ENCODE peak calls at places on chromosomes 1 and 21, in four cellular contexts. M, O, I and C are unnamed samples.

GRCh38 chr21:41784456-41785102 is 17.7 kb upstream of the RIPK4 start:
- DNase-seq in M (no peak), O (no peak), I (no peak), C (no peak)

GRCh38 chr21:41477641-41478318 is 30.2 kb downstream of the TMPRSS2 start:
- DNase-seq in M (no peak), I (peak), O (peak), C (peak)

GRCh38 chr1:154837679-154838171 is 32.4 kb downstream of the KCNN3 start:
- DNase-seq in O (no peak), M (no peak), I (no peak), C (no peak)

GRCh38 chr21:46190491-46191131 is 6.4 kb upstream of the SPATC1L start:
- DNase-seq in I (no peak), O (no peak), M (no peak), C (no peak)

GRCh38 chr1:76066390-76066789 is 8.2 kb upstream of the ST6GALNAC3 start:
- DNase-seq in O (no peak), I (no peak), M (peak), C (no peak)

GRCh38 chr1:15736035-15736665 is at the start of gene SLC25A34:
- DNase-seq in O (no peak), I (peak), M (no peak), C (no peak)

GRCh38 chr1:89794406-89794805 is 26.4 kb upstream of the LRRC8D start:
- DNase-seq in I (no peak), O (no peak), M (peak), C (peak)

GRCh38 chr1:221712198-221712684 is 29.6 kb downstream of the DUSP10 start:
- DNase-seq in I (peak), M (peak), O (no peak), C (no peak)

GRCh38 chr1:170568197-170568596 is 36.2 kb downstream of the GORAB start:
- DNase-seq in I (no peak), O (no peak), M (no peak), C (peak)

GRCh38 chr1:21342961-21343838 is 52.9 kb upstream of the ECE1 start:
- DNase-seq in O (no peak), M (no peak), I (no peak), C (no peak)

GRCh38 chr1:79478728-79479373 is 472.3 kb upstream of the ADGRL4 start:
- DNase-seq in I (no peak), M (no peak), O (no peak), C (no peak)

GRCh38 chr21:41241341-41241740 is 73.4 kb downstream of the BACE2 start:
- DNase-seq in O (no peak), M (no peak), I (no peak), C (no peak)

GRCh38 chr1:70234733-70235132 is 13.6 kb downstream of the SRSF11 start:
- DNase-seq in O (no peak), I (no peak), M (no peak), C (no peak)

GRCh38 chr1:151311589-151312331 is 15.5 kb downstream of the PI4KB start:
- DNase-seq in I (peak), M (peak), O (no peak), C (peak)

GRCh38 chr1:233278621-233279020 is 16.9 kb downstream of the PCNX2 start:
- DNase-seq in I (no peak), M (no peak), O (no peak), C (no peak)

GRCh38 chr1:174337000-174337681 is 110.6 kb upstream of the GPR52 start:
- DNase-seq in I (no peak), M (no peak), O (no peak), C (no peak)

GRCh38 chr1:210438928-210439841 is 110.5 kb downstream of the HHAT start:
- DNase-seq in I (peak), M (peak), O (no peak), C (peak)

GRCh38 chr1:68140536-68140935 is 90.1 kb upstream of the DIRAS3 start:
- DNase-seq in I (peak), M (peak), O (no peak), C (no peak)

GRCh38 chr1:20185834-20186782 is at the start of the genes PLA2G2C and UBXN10:
- DNase-seq in M (no peak), O (no peak), I (peak), C (peak)

GRCh38 chr1:9823693-9823942 is 147 bp downstream of the CLSTN1 start:
- DNase-seq in O (no peak), I (no peak), M (no peak), C (no peak)
- H2BK120ac ChIP-seq in O (no peak), I (peak), M (no peak), C (peak)

GRCh38 chr1:110407260-110408210 is at the start of gene LAMTOR5:
- DNase-seq in I (peak), O (peak), M (peak), C (peak)
- H2BK120ac ChIP-seq in I (peak), O (no peak), M (peak), C (no peak)

GRCh38 chr1:161307892-161308638 is 1.7 kb downstream of the MPZ start:
- DNase-seq in I (no peak), O (no peak), M (peak), C (no peak)

GRCh38 chr1:161304927-161305871 is 4.6 kb downstream of the MPZ start:
- DNase-seq in O (no peak), M (no peak), I (no peak), C (no peak)

GRCh38 chr1:161307230-161307768 is 2.5 kb downstream of the MPZ start:
- DNase-seq in M (peak), I (no peak), O (no peak), C (peak)

GRCh38 chr1:161309868-161310267 is at the start of gene MPZ:
- DNase-seq in O (no peak), M (no peak), I (no peak), C (no peak)

DNA sequence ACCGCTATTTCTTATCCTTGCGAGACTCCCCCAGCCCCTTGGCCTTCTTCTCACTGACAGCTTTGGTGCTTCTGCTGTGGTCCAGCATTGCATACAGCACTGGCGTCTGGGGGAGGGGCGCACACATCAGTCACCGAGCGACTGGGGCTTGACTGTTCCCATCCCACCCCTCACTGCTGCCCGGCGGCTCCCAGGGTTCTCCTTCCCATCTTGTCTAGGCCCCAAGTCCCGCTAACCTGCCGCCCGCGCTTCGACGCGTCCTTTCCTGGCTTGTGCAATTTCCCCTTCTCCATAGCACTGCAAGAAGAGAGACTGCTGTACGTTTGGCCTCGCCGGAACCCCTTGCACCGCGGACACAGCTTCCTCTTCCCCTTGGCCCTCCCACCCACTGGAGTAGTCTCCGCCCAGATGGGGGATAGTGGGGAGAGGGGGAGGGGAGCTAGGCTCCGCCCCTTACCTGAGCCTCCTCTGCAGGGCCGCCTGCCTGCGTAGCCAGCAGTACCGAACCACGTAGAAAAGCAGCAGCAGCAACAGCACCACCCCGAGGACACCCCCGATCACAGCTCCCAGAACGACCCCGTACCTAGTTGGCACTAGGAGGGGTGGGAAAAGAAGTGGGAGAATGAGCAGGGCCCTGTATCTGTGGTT is 3.8 kb downstream of the MPZ start:
- DNase-seq in M (peak), O (peak), I (peak), C (peak)
- H2BK120ac ChIP-seq in M (no peak), O (no peak), I (no peak), C (no peak)

GRCh38 chr1:27348861-27349783 is 7.3 kb downstream of the SYTL1 start:
- DNase-seq in O (no peak), M (no peak), I (peak), C (peak)

GRCh38 chr1:27351541-27352107 is 9.8 kb downstream of the SYTL1 start:
- DNase-seq in M (no peak), I (no peak), O (no peak), C (no peak)

GRCh38 chr1:27349784-27350672 is 8.2 kb downstream of the SYTL1 start:
- DNase-seq in O (no peak), M (peak), I (peak), C (peak)

GRCh38 chr1:27353166-27353565 is 11.3 kb downstream of the SYTL1 start:
- DNase-seq in O (no peak), M (no peak), I (no peak), C (no peak)

GRCh38 chr1:27350673-27351540 is 9.1 kb downstream of the SYTL1 start:
- DNase-seq in O (peak), M (no peak), I (peak), C (peak)
- H2BK120ac ChIP-seq in O (no peak), M (no peak), I (no peak), C (no peak)

DNA sequence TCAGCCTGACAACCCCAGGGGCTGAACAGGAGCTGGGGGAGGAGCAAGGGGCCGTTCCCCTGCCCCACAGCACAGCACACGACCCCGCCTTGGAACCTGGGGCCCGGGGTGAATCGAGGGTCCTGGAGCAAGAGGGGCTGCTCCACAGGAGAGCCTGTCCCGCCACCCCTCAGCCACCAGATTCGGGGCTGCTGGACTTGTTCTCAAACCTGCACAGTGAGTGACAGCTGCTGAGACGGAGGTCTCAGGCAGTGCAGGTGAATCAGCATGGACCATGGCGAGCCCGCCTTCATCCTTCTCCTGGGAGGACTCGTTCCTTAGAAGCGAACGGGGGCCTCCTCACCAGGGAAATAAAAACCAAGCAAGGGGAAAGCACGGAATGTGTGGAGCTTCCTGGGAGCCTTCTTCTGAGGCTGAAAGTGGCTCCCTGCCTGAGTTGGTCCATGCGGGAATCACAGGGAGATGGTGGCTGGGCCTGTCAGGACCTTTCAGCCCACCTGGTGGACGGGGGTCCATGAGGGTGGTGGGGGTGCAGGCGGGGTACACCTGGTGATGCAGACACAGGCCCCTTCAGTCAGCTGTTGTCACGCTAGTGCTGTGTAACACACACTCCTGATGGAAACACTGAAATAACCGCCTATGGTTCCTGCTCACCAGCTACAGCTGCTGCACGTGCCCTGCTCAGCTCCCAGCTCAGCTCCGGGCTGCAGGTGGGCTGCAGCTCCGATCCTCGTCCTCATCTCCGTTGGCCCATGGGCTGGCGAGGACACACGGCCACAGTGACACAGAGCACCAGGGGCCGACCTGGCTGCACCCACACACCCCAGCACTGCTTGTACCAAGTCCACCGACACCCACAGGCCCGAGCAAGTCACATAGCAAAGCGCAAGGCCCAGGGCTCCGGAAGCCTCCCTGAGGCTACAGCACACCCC is 125.2 kb downstream of the SIK1 start:
- DNase-seq in O (no peak), I (no peak), M (no peak), C (no peak)
- H2BK120ac ChIP-seq in O (no peak), I (no peak), M (no peak), C (no peak)